ENCODE peak calls at places on chromosome 12, in eight cellular contexts. Q is bronchial epithelial cell, M is H1, B is choroid plexus epithelial cell, U is transverse colon, E is psoas muscle, C is colonic mucosa, W is neural progenitor cell. P is an unnamed sample.

GRCh38 chr12:3309805-3310204 is 181.2 kb upstream of the PRMT8 start:
- DNase-seq in B (no peak), C (no peak), E (no peak), M (no peak), W (no peak), U (no peak), Q (no peak), P (no peak)

GRCh38 chr12:64670856-64671639 is 60.8 kb downstream of the RASSF3 start:
- DNase-seq in W (no peak), B (peak; percentile 88), M (no peak), U (peak; percentile 55), E (no peak), Q (peak; percentile 84), C (peak; percentile 57), P (no peak)

GRCh38 chr12:104546575-104546974 is 89.8 kb downstream of the CHST11 start:
- DNase-seq in W (no peak), U (no peak), E (no peak), M (no peak), C (no peak), B (no peak), Q (peak; percentile 75), P (no peak)

GRCh38 chr12:115204957-115205754 is 521.2 kb upstream of the TBX3 start:
- DNase-seq in Q (peak; percentile 25), E (no peak), W (no peak), B (peak; percentile 62), M (no peak), U (no peak), C (no peak), P (no peak)

GRCh38 chr12:89247962-89248361 is 104.3 kb downstream of the DUSP6 start:
- DNase-seq in B (no peak), W (no peak), M (no peak), E (no peak), Q (peak; percentile 53), C (no peak), U (no peak), P (no peak)

GRCh38 chr12:94973202-94973601 is 30.3 kb downstream of the NDUFA12 start:
- DNase-seq in M (no peak), E (no peak), W (no peak), Q (no peak), C (no peak), U (no peak), B (peak; percentile 21), P (no peak)

GRCh38 chr12:131113562-131113961 is 159.9 kb downstream of the ADGRD1 start:
- DNase-seq in C (no peak), B (no peak), W (no peak), M (no peak), Q (no peak), U (no peak), E (peak; percentile 9), P (no peak)

GRCh38 chr12:95182868-95183415 is 34.3 kb downstream of the FGD6 start:
- DNase-seq in U (no peak), M (no peak), B (peak; percentile 83), C (no peak), Q (peak; percentile 67), E (no peak), W (no peak), P (peak; percentile 49)

GRCh38 chr12:6277982-6278438 is 32.5 kb upstream of the PLEKHG6 start:
- DNase-seq in U (peak; percentile 68), E (no peak), M (no peak), B (no peak), Q (peak; percentile 80), C (peak; percentile 71), W (no peak), P (no peak)

GRCh38 chr12:116759783-116760581 is 21.9 kb downstream of the RNFT2 start:
- DNase-seq in Q (no peak), U (peak; percentile 20), E (no peak), B (peak; percentile 47), M (peak; percentile 85), W (no peak), C (no peak), P (no peak)

GRCh38 chr12:42477931-42478330 is 111.6 kb downstream of the PRICKLE1 start:
- DNase-seq in W (no peak), Q (no peak), M (no peak), C (no peak), B (peak; percentile 40), E (no peak), U (no peak), P (no peak)

GRCh38 chr12:12723681-12724420 is 6.7 kb downstream of the CDKN1B start:
- DNase-seq in C (peak; percentile 52), Q (peak; percentile 7), M (peak; percentile 71), W (peak; percentile 64), B (peak; percentile 36), E (peak; percentile 55), U (peak; percentile 54), P (no peak)

DNA sequence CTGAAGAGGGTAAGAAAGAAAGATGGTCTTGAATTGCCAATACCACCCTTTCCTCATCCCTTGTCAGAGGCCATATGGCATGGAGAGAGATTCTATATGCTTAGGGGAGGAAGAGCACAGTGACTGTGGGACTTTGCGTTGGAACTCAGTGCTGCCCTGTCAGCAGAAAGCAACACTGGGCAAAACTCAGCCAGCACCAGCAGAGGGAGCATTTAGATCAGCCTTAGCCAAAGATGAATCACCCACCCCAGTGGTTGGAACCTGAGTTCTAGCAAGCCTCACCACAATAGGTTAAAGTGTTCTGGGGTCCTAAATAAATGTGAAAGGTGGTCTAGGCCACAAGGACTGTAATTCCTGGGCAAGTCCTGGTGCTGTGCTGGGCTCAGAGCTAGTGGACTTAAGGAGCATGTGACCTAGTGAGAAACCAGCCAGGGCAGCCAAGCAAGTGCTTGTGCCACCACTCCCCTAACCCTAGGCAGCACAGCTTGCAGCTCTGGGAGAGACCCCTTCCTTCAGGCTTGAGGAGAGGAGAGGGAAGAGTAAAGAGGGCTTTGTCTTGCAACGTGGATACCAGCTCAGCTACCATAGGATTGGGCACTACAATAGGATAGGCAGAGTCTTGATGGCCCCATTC is 11.4 kb upstream of the BCAT1 start:
- DNase-seq in M (peak; percentile 66), B (peak; percentile 81), U (peak; percentile 20), E (no peak), Q (peak; percentile 70), W (peak; percentile 61), C (no peak), P (no peak)
- TF ChIP-seq CTCF in M (peak; percentile 67), B (peak; percentile 92), U (no peak), E (no peak), Q (peak; percentile 88), W (peak; percentile 66), C (no peak), P (peak; percentile 78)

DNA sequence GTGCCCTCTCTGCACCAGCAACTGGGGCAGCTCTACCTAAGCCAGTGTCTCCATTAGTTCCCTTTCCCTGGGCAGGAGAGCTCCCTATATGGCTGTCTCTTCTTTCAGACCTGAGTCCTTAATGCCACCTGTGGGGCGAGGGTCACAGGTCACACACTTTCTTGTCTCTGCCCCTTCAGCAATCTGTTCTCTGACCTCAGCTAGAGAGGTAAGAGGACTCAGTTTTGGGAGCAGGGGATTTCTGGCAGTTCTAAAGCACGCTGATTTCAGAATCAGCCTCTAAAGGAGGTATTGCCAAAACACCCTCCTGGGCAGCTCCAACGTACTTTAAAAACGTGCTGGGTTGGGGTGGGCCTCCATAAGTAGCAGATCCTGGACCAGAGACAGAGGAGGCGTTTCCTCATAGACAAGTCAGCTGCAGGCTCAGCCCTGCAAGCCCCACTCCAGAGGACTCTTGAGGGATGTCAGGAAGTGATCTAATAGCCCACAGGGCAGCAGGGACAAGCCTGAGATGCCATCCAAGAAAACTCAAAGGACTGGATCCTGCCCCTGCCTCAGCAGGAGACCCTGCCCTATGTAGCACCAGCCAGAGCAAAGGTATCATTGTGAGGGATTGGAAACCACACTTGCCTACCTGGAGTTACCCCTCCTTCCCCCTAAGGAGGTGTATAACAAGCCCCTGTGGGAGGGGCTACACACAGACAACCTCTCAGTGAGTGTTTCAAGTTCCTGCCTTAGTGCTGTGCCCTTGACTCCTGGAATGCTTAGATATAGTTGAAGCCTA is 8.6 kb downstream of the CTDSP2 start:
- DNase-seq in W (peak; percentile 61), C (no peak), M (no peak), E (no peak), Q (peak; percentile 66), U (no peak), B (peak; percentile 72), P (no peak)
- TF ChIP-seq CTCF in W (no peak), C (no peak), M (no peak), E (no peak), Q (no peak), U (no peak), B (no peak), P (no peak)

GRCh38 chr12:46269429-46270241 is 792 bp upstream of the SLC38A1 start:
- DNase-seq in Q (peak; percentile 64), E (no peak), B (peak; percentile 25), C (peak; percentile 62), W (peak; percentile 56), M (peak; percentile 70), U (peak; percentile 63), P (no peak)
- TF ChIP-seq CTCF in Q (no peak), E (no peak), B (no peak), C (no peak), W (no peak), M (no peak), U (no peak), P (no peak)

GRCh38 chr12:120196363-120196762 is 1.8 kb upstream of the GCN1 start:
- DNase-seq in C (no peak), W (no peak), Q (no peak), M (no peak), B (peak; percentile 28), U (no peak), E (no peak), P (no peak)

GRCh38 chr12:120194226-120194533 is 335 bp downstream of the GCN1 start:
- DNase-seq in M (no peak), Q (no peak), W (no peak), U (no peak), E (no peak), C (no peak), B (no peak), P (no peak)

GRCh38 chr12:120197542-120197887 is 3.0 kb upstream of the GCN1 start:
- DNase-seq in U (no peak), B (no peak), Q (no peak), C (no peak), W (no peak), M (no peak), E (no peak), P (no peak)

GRCh38 chr12:120190985-120191480 is 3.5 kb downstream of the GCN1 start:
- DNase-seq in U (no peak), M (no peak), W (no peak), Q (no peak), C (no peak), B (no peak), E (no peak), P (no peak)

GRCh38 chr12:120194534-120195395 is at the start of gene GCN1:
- DNase-seq in E (peak; percentile 88), B (peak; percentile 86), Q (peak; percentile 79), M (peak; percentile 94), U (peak; percentile 87), C (peak; percentile 90), W (peak; percentile 81), P (peak; percentile 37)
- TF ChIP-seq CTCF in E (no peak), B (no peak), Q (no peak), M (no peak), U (no peak), C (no peak), W (no peak), P (no peak)

GRCh38 chr12:58745348-58746125 is 174.8 kb downstream of the LRIG3 start:
- DNase-seq in Q (peak; percentile 13), E (no peak), B (no peak), C (no peak), W (peak; percentile 52), U (no peak), M (no peak), P (no peak)

GRCh38 chr12:58741226-58741625 is 179.1 kb downstream of the LRIG3 start:
- DNase-seq in Q (no peak), U (no peak), E (no peak), M (no peak), W (no peak), C (no peak), B (no peak), P (no peak)
- TF ChIP-seq CTCF in Q (no peak), U (no peak), E (no peak), M (no peak), W (no peak), C (no peak), B (peak; percentile 31), P (no peak)

GRCh38 chr12:65764325-65764724 is 60.0 kb upstream of the HMGA2 start:
- DNase-seq in E (no peak), C (no peak), B (no peak), Q (peak; percentile 83), U (no peak), W (no peak), M (no peak), P (no peak)
- TF ChIP-seq CTCF in E (no peak), C (no peak), B (no peak), Q (no peak), U (no peak), W (no peak), M (no peak), P (no peak)

P was measured in AG09319.